ENCODE peak calls at places on chromosomes 13 and 19, in five cellular contexts. M, Z, W, J and D are unnamed samples.

GRCh38 chr13:24746618-24747247 is 17.2 kb upstream of the RNF17 start:
- DNase-seq in M (no peak), Z (no peak), W (peak; percentile 38), J (no peak), D (no peak)

GRCh38 chr19:41426952-41427646 is at the start of gene B3GNT8:
- DNase-seq in M (peak; percentile 94), Z (peak; percentile 31), W (peak; percentile 81), J (peak; percentile 74), D (no peak)

GRCh38 chr13:108154421-108154858 is 60.9 kb downstream of the LIG4 start:
- DNase-seq in M (peak; percentile 61), Z (no peak), W (peak; percentile 1), J (no peak), D (no peak)

GRCh38 chr13:110225609-110226008 is 81.3 kb downstream of the COL4A1 start:
- DNase-seq in M (no peak), Z (no peak), W (no peak), J (no peak), D (no peak)

GRCh38 chr19:50932690-50933083 is 20.2 kb downstream of the KLK5 start:
- DNase-seq in M (no peak), Z (no peak), W (no peak), J (no peak), D (no peak)

GRCh38 chr13:36288794-36289391 is 8.7 kb downstream of the CCDC169 start:
- DNase-seq in M (no peak), Z (no peak), W (no peak), J (no peak), D (no peak)

GRCh38 chr13:113671066-113672001 is 4.3 kb downstream of the GRK1 start:
- DNase-seq in M (peak; percentile 6), Z (no peak), W (no peak), J (no peak), D (no peak)

GRCh38 chr13:32314968-32315254 is 252 bp downstream of the ZAR1L start:
- DNase-seq in M (peak; percentile 35), Z (peak; percentile 59), W (peak; percentile 66), J (no peak), D (peak; percentile 53)

GRCh38 chr13:109160887-109161669 is 531.7 kb downstream of the MYO16 start:
- DNase-seq in M (no peak), Z (no peak), W (no peak), J (no peak), D (no peak)

GRCh38 chr13:95341441-95341840 is 40.2 kb upstream of the ABCC4 start:
- DNase-seq in M (no peak), Z (no peak), W (peak; percentile 33), J (no peak), D (no peak)

GRCh38 chr13:41386206-41386605 is 71.1 kb upstream of the RGCC start:
- DNase-seq in M (no peak), Z (no peak), W (no peak), J (no peak), D (no peak)

GRCh38 chr19:36686365-36687213 is 823 bp upstream of the ZNF567 start:
- DNase-seq in M (peak; percentile 14), Z (no peak), W (peak; percentile 9), J (no peak), D (no peak)

GRCh38 chr19:10333758-10334339 is 520 bp upstream of the RAVER1 start:
- DNase-seq in M (no peak), Z (no peak), W (no peak), J (no peak), D (no peak)

GRCh38 chr19:49663224-49663623 is 2.4 kb downstream of the IRF3 start:
- DNase-seq in M (no peak), Z (no peak), W (no peak), J (no peak), D (no peak)

GRCh38 chr13:61874970-61875579 is 459.4 kb upstream of the PCDH20 start:
- DNase-seq in M (no peak), Z (no peak), W (no peak), J (no peak), D (no peak)

GRCh38 chr13:114025432-114026127 is 51.7 kb upstream of the C13orf46 start:
- DNase-seq in M (peak; percentile 60), Z (no peak), W (peak; percentile 88), J (no peak), D (no peak)

GRCh38 chr13:64551755-64552154 is 2678.4 kb downstream of the PCDH9 start:
- DNase-seq in M (no peak), Z (no peak), W (peak; percentile 39), J (no peak), D (no peak)

GRCh38 chr19:28556371-28556770 is 656.6 kb downstream of the UQCRFS1 start:
- DNase-seq in M (no peak), Z (no peak), W (no peak), J (no peak), D (no peak)

GRCh38 chr19:1063909-1064660 is 2.9 kb upstream of the ARHGAP45 start:
- DNase-seq in M (peak; percentile 38), Z (no peak), W (no peak), J (peak; percentile 23), D (no peak)

GRCh38 chr19:3336680-3337523 is 29.5 kb upstream of the NFIC start:
- DNase-seq in M (peak; percentile 94), Z (no peak), W (peak; percentile 92), J (peak; percentile 89), D (no peak)

GRCh38 chr19:33683881-33684549 is 62.3 kb downstream of the CHST8 start:
- DNase-seq in M (no peak), Z (no peak), W (peak; percentile 59), J (peak; percentile 55), D (peak; percentile 31)

GRCh38 chr19:3482507-3483225 is 575 bp downstream of the SMIM44 start:
- DNase-seq in M (peak; percentile 77), Z (no peak), W (no peak), J (no peak), D (no peak)

GRCh38 chr19:56119585-56119978 is 1.5 kb downstream of the ZNF787 start:
- DNase-seq in M (peak; percentile 70), Z (no peak), W (no peak), J (peak; percentile 70), D (no peak)

GRCh38 chr19:2149980-2150793 is 1.2 kb downstream of the AP3D1 start:
- DNase-seq in M (peak; percentile 44), Z (no peak), W (peak; percentile 33), J (no peak), D (no peak)

GRCh38 chr13:99057310-99057975 is 79.6 kb upstream of the DOCK9 start:
- DNase-seq in M (no peak), Z (no peak), W (peak; percentile 60), J (no peak), D (no peak)

GRCh38 chr13:110442946-110443632 is 118.4 kb downstream of the RAB20 start:
- DNase-seq in M (no peak), Z (no peak), W (peak; percentile 67), J (no peak), D (no peak)

GRCh38 chr19:11612816-11613511 is 15.7 kb downstream of the ZNF627 start:
- DNase-seq in M (no peak), Z (no peak), W (no peak), J (no peak), D (no peak)

GRCh38 chr13:37769545-37769944 is 100.0 kb downstream of the TRPC4 start:
- DNase-seq in M (no peak), Z (no peak), W (no peak), J (no peak), D (no peak)

DNA sequence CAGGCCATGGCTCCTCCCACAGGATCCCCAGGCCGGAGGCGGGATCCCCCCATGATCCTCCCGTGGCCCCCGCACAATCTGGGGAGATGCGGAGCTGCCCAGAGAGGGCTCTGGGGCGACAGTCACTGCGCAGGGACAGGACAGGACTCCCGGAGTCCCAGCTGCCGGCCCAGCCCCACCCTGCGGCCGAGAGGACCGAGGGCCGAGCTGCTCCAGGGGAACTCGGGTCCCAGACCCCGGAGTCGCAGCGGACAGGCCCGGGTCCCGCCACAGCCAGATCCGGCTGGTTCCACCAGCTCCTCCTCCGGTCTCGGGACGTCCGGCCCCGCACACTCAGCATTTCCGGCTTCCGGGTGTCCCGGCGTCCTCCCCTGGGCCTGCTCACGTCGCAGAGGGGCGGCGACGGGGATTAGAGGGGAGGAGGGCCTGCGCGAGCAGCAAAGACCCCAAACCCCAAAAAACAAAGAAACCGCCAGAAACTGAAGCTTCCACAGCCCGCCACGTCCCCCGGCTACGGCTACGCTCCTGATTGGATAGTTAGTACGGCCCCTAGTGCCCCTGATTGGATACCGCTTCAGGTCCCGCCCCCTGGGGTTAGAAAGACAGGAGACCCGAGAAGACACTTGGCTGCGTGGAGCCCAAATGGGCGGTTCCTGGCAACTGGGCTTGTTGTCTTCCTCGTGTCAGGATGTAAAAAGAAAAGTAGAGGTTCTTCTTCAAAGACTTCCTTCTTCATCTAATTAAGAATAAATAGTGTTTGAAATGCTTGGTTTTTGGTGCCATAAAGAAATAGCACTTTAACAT is 21.3 kb upstream of the OR10H1 start:
- DNase-seq in M (peak; percentile 97), Z (peak; percentile 98), W (peak; percentile 97), J (peak; percentile 95), D (peak; percentile 99)
- H3K4me3 ChIP-seq in M (peak overlapping the region; percentile 73), Z (peak overlapping the region; percentile 78), W (no peak overlapping the region), J (peak overlapping the region; percentile 93), D (peak overlapping the region; percentile 95)

GRCh38 chr13:105572401-105572800 is 963.1 kb downstream of the EFNB2 start:
- DNase-seq in M (no peak), Z (no peak), W (peak; percentile 4), J (no peak), D (no peak)
- H3K27ac ChIP-seq in M (no peak overlapping the region), Z (no peak overlapping the region), W (no peak overlapping the region), J (no peak overlapping the region), D (no peak overlapping the region)

GRCh38 chr13:75417647-75418046 is 64.3 kb downstream of the TBC1D4 start:
- DNase-seq in M (no peak), Z (no peak), W (no peak), J (no peak), D (no peak)
- H3K4me1 ChIP-seq in M (no peaks in the 10 kb centered on the region), Z (no peaks in the 10 kb centered on the region), W (peaks cover 52% of the 10 kb centered on the region), J (peaks cover 96% of the 10 kb centered on the region), D (no peaks in the 10 kb centered on the region)

GRCh38 chr13:101552797-101553196 is 100.3 kb downstream of the ITGBL1 start:
- DNase-seq in M (no peak), Z (no peak), W (peak; percentile 27), J (no peak), D (no peak)

GRCh38 chr13:101554420-101555125 is 102.1 kb downstream of the ITGBL1 start:
- DNase-seq in M (no peak), Z (no peak), W (no peak), J (no peak), D (no peak)

GRCh38 chr13:101552286-101552685 is 99.8 kb downstream of the ITGBL1 start:
- DNase-seq in M (no peak), Z (no peak), W (no peak), J (no peak), D (no peak)

DNA sequence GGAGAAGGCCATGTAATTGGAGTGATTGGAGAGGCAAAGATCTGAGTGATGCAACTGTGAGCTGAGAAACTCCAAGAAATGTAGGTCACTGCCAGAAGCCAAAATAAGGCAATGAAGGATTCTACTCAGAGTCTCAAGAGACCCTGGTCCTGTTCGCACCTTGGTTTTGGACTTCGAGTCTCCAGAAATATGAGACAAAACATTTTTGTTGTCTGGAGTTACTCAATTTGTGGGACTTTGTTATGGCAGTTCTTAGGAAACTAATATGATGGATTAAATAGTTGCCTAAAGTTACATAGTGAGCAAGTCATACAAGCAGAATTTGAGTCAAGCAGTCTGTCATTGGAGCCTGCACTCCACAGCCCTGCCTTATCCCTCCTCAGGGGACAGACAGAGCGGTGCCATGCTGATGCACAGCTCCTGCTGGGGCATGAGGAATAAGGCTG is 104.2 kb downstream of the ITGBL1 start:
- DNase-seq in M (no peak), Z (no peak), W (no peak), J (no peak), D (no peak)
- H3K4me3 ChIP-seq in M (no peak overlapping the region), Z (no peak overlapping the region), W (no peak overlapping the region), J (no peak overlapping the region), D (no peak overlapping the region)